ENCODE peak calls at places on chromosomes 6 and 20, in ten cellular contexts. O is IMR-90, T is substantia nigra, V is dorsolateral prefrontal cortex, H is heart right ventricle, X is lower lobe of right lung, S is left ventricle myocardium inferior, G is KG1, A is left lung, Y is heart left ventricle. R is an unnamed sample.

GRCh38 chr6:85041376-85041775 is 277.0 kb upstream of the TBX18 start:
- DNase-seq in V (no peak), H (no peak), Y (no peak), A (no peak), G (no peak), T (no peak), X (no peak), S (no peak), O (no peak), R (no peak)

GRCh38 chr6:107578642-107579332 is 88.9 kb downstream of the SOBP start:
- DNase-seq in T (no peak), V (no peak), G (no peak), O (no peak), S (no peak), Y (no peak), A (no peak), H (no peak), X (no peak), R (no peak)

GRCh38 chr6:157059781-157060180 is 263.5 kb downstream of the TMEM242 start:
- DNase-seq in X (no peak), O (no peak), Y (no peak), V (no peak), G (no peak), H (no peak), S (no peak), A (no peak), T (no peak), R (no peak)

GRCh38 chr6:135701426-135701825 is 150.1 kb upstream of the PDE7B start:
- DNase-seq in Y (no peak), O (no peak), A (no peak), V (no peak), X (no peak), G (no peak), H (no peak), S (no peak), T (no peak), R (no peak)

GRCh38 chr20:19802492-19803158 is 44.6 kb downstream of the RIN2 start:
- DNase-seq in V (no peak), H (no peak), X (no peak), G (no peak), Y (no peak), T (no peak), O (peak; percentile 39), A (no peak), S (no peak), R (no peak)

GRCh38 chr6:118750143-118750542 is 98.8 kb upstream of the CEP85L start:
- DNase-seq in H (no peak), G (no peak), S (no peak), O (no peak), A (no peak), Y (no peak), X (no peak), V (no peak), T (no peak), R (peak; percentile 34)

GRCh38 chr20:59177266-59178250 is 13.9 kb downstream of the ZNF831 start:
- DNase-seq in T (no peak), A (no peak), X (no peak), H (no peak), O (no peak), S (no peak), Y (no peak), G (no peak), V (no peak), R (no peak)

GRCh38 chr6:6747371-6747770 is 158.9 kb downstream of the LY86 start:
- DNase-seq in H (no peak), O (no peak), X (no peak), Y (no peak), G (no peak), V (no peak), A (no peak), T (no peak), S (no peak), R (peak; percentile 59)

GRCh38 chr20:21027569-21027968 is 78.6 kb downstream of the LINC00237 start:
- DNase-seq in Y (no peak), V (no peak), A (no peak), X (no peak), T (no peak), O (no peak), G (no peak), H (no peak), S (no peak), R (no peak)

GRCh38 chr20:62289898-62290297 is 12.9 kb upstream of the ADRM1 start:
- DNase-seq in Y (no peak), X (no peak), A (no peak), G (no peak), T (no peak), V (no peak), H (no peak), S (no peak), O (peak; percentile 15), R (no peak)

GRCh38 chr6:145199961-145200360 is 535.4 kb downstream of the EPM2A start:
- DNase-seq in A (no peak), Y (no peak), O (peak; percentile 65), H (no peak), V (no peak), G (no peak), T (no peak), X (no peak), S (no peak), R (no peak)

GRCh38 chr6:134308800-134309199 is 9.1 kb downstream of the SGK1 start:
- DNase-seq in X (no peak), V (no peak), O (no peak), T (no peak), A (no peak), S (no peak), Y (no peak), H (no peak), G (no peak), R (no peak)

GRCh38 chr6:37987008-37987407 is 167.5 kb downstream of the ZFAND3 start:
- DNase-seq in T (no peak), O (peak; percentile 60), A (no peak), H (no peak), S (no peak), V (no peak), Y (no peak), X (no peak), G (no peak), R (peak; percentile 34)

GRCh38 chr6:39958947-39959346 is 24.7 kb upstream of the MOCS1 start:
- DNase-seq in V (no peak), G (no peak), A (no peak), Y (no peak), S (no peak), H (no peak), O (no peak), T (no peak), X (no peak), R (no peak)

GRCh38 chr20:34004227-34004626 is 10.5 kb downstream of the RALY start:
- DNase-seq in O (no peak), G (no peak), Y (no peak), S (no peak), X (no peak), T (no peak), A (no peak), H (no peak), V (no peak), R (no peak)

GRCh38 chr20:1841554-1842140 is 53.6 kb upstream of the SIRPA start:
- DNase-seq in A (no peak), T (peak; percentile 73), Y (no peak), H (no peak), X (peak; percentile 60), G (no peak), V (peak; percentile 64), S (no peak), O (peak; percentile 26), R (no peak)

GRCh38 chr6:131976545-131977061 is 25.4 kb upstream of the CCN2 start:
- DNase-seq in V (no peak), X (no peak), Y (no peak), G (no peak), A (no peak), T (no peak), O (peak; percentile 38), H (no peak), S (no peak), R (peak; percentile 24)

GRCh38 chr6:151010111-151010510 is 144.6 kb downstream of the MTHFD1L start:
- DNase-seq in O (no peak), S (no peak), H (no peak), G (no peak), Y (no peak), T (no peak), A (no peak), X (no peak), V (no peak), R (no peak)

GRCh38 chr20:10004900-10005299 is 29.9 kb upstream of the ANKEF1 start:
- DNase-seq in G (peak; percentile 11), A (no peak), V (no peak), S (no peak), X (no peak), H (no peak), O (no peak), T (no peak), Y (no peak), R (no peak)

GRCh38 chr20:59735917-59736316 is 131.6 kb downstream of the PHACTR3 start:
- DNase-seq in H (no peak), X (no peak), V (peak; percentile 52), Y (no peak), O (no peak), A (peak; percentile 6), G (no peak), T (no peak), S (no peak), R (no peak)

GRCh38 chr6:165698868-165699267 is 35.8 kb upstream of the PDE10A start:
- DNase-seq in G (no peak), H (no peak), O (no peak), T (no peak), V (no peak), X (no peak), A (no peak), S (no peak), Y (no peak), R (no peak)

GRCh38 chr20:6704132-6704861 is 63.2 kb upstream of the BMP2 start:
- DNase-seq in H (no peak), S (no peak), O (peak; percentile 75), T (no peak), V (no peak), Y (no peak), A (peak; percentile 41), X (no peak), G (no peak), R (peak; percentile 66)

GRCh38 chr20:672975-673604 is 2.5 kb downstream of the SCRT2 start:
- DNase-seq in H (no peak), Y (no peak), A (no peak), G (no peak), V (no peak), T (no peak), X (no peak), O (no peak), S (no peak), R (no peak)

GRCh38 chr6:155103816-155104366 is 108.8 kb downstream of the TIAM2 start:
- DNase-seq in G (no peak), O (no peak), X (no peak), T (no peak), S (no peak), H (no peak), V (no peak), A (no peak), Y (no peak), R (peak; percentile 45)

GRCh38 chr6:134888316-134888715 is 61.6 kb downstream of the ALDH8A1 start:
- DNase-seq in T (no peak), G (no peak), A (no peak), O (no peak), S (no peak), V (no peak), H (no peak), X (no peak), Y (no peak), R (no peak)

GRCh38 chr6:55578537-55579363 is at the start of gene HMGCLL1:
- DNase-seq in T (peak; percentile 58), G (no peak), S (peak; percentile 58), Y (peak; percentile 45), O (no peak), A (peak; percentile 54), H (peak; percentile 64), V (peak; percentile 81), X (peak; percentile 50), R (no peak)

GRCh38 chr6:900716-901605 is 208.0 kb upstream of the EXOC2 start:
- DNase-seq in X (no peak), A (no peak), G (no peak), S (no peak), V (no peak), Y (no peak), O (no peak), T (no peak), H (no peak), R (no peak)

GRCh38 chr20:22584630-22584921 is 204 bp upstream of the FOXA2 start:
- DNase-seq in Y (no peak), X (peak; percentile 93), T (no peak), H (no peak), V (no peak), O (no peak), G (no peak), S (no peak), A (peak; percentile 88), R (no peak)

R was measured in myocyte.